ENCODE peak calls at places on chromosomes 3 and 15, in seven cellular contexts. L, F, K, I, U, O and S are unnamed samples.

GRCh38 chr3:182837855-182838454 is 44.7 kb downstream of the ATP11B start:
- DNase-seq in L (no peak), F (peak), K (no peak), I (no peak), U (no peak), O (no peak), S (no peak)

GRCh38 chr3:125141596-125142417 is 70.7 kb downstream of the SLC12A8 start:
- DNase-seq in L (peak), F (peak), K (peak), I (peak), U (no peak), O (peak), S (peak)

GRCh38 chr3:85912981-85913380 is 954.2 kb downstream of the CADM2 start:
- DNase-seq in L (no peak), F (peak), K (no peak), I (no peak), U (no peak), O (no peak), S (no peak)

GRCh38 chr3:133893683-133894333 is 1.9 kb downstream of the RAB6B start:
- DNase-seq in L (no peak), F (no peak), K (no peak), I (no peak), U (no peak), O (no peak), S (no peak)

GRCh38 chr3:115913069-115913686 is 289.9 kb downstream of the GAP43 start:
- DNase-seq in L (no peak), F (peak), K (no peak), I (no peak), U (no peak), O (no peak), S (no peak)

GRCh38 chr3:33687406-33688010 is 30.5 kb downstream of the CLASP2 start:
- DNase-seq in L (no peak), F (peak), K (no peak), I (no peak), U (no peak), O (no peak), S (no peak)

GRCh38 chr3:24145981-24146822 is 201.1 kb downstream of the NR1D2 start:
- DNase-seq in L (no peak), F (peak), K (no peak), I (no peak), U (no peak), O (no peak), S (no peak)

GRCh38 chr3:146382386-146382785 is 87.0 kb downstream of the PLSCR2 start:
- DNase-seq in L (peak), F (peak), K (no peak), I (no peak), U (no peak), O (no peak), S (no peak)

GRCh38 chr15:57554063-57554820 is 37.5 kb upstream of the MYZAP start:
- DNase-seq in L (no peak), F (no peak), K (no peak), I (no peak), U (no peak), O (no peak), S (no peak)

GRCh38 chr3:188661801-188662200 is 507.8 kb downstream of the LPP start:
- DNase-seq in L (no peak), F (no peak), K (no peak), I (no peak), U (no peak), O (no peak), S (no peak)

GRCh38 chr15:37907136-37907535 is 27.3 kb upstream of the TMCO5A start:
- DNase-seq in L (no peak), F (peak), K (no peak), I (no peak), U (no peak), O (no peak), S (no peak)

GRCh38 chr3:184176377-184177330 is 2.0 kb downstream of the AP2M1 start:
- DNase-seq in L (peak), F (peak), K (peak), I (no peak), U (peak), O (peak), S (peak)

GRCh38 chr3:16600771-16601538 is 4.3 kb downstream of the DAZL start:
- DNase-seq in L (peak), F (peak), K (peak), I (peak), U (peak), O (peak), S (peak)

GRCh38 chr3:11391930-11392688 is 119.9 kb downstream of the ATG7 start:
- DNase-seq in L (no peak), F (peak), K (no peak), I (no peak), U (no peak), O (no peak), S (no peak)

GRCh38 chr3:130276203-130276803 is 69.2 kb upstream of the COL6A5 start:
- DNase-seq in L (no peak), F (peak), K (no peak), I (no peak), U (peak), O (no peak), S (peak)

GRCh38 chr3:102200560-102200959 is 234.3 kb upstream of the ZPLD1 start:
- DNase-seq in L (no peak), F (no peak), K (no peak), I (no peak), U (no peak), O (no peak), S (no peak)

GRCh38 chr3:187049462-187050101 is 89.7 kb downstream of the RPL39L start:
- DNase-seq in L (no peak), F (no peak), K (no peak), I (no peak), U (no peak), O (no peak), S (no peak)

GRCh38 chr3:126343675-126344074 is 13.5 kb downstream of the KLF15 start:
- DNase-seq in L (peak), F (no peak), K (peak), I (no peak), U (no peak), O (peak), S (no peak)

GRCh38 chr3:123939706-123940105 is 21.3 kb downstream of the CCDC14 start:
- DNase-seq in L (no peak), F (no peak), K (no peak), I (no peak), U (no peak), O (no peak), S (no peak)

GRCh38 chr15:60523056-60523455 is 44.1 kb upstream of the ICE2 start:
- DNase-seq in L (no peak), F (peak), K (no peak), I (no peak), U (no peak), O (no peak), S (no peak)

GRCh38 chr3:140563206-140563605 is 114.7 kb upstream of the TRIM42 start:
- DNase-seq in L (no peak), F (no peak), K (no peak), I (no peak), U (no peak), O (no peak), S (no peak)

GRCh38 chr3:94159062-94159726 is 96.3 kb downstream of the NSUN3 start:
- DNase-seq in L (no peak), F (peak), K (no peak), I (no peak), U (peak), O (no peak), S (no peak)

GRCh38 chr15:68517285-68517711 is 61.5 kb upstream of the CORO2B start:
- DNase-seq in L (no peak), F (peak), K (no peak), I (no peak), U (no peak), O (peak), S (no peak)

GRCh38 chr3:47782538-47783308 is 1.0 kb upstream of the SMARCC1 start:
- DNase-seq in L (no peak), F (no peak), K (peak), I (no peak), U (no peak), O (no peak), S (no peak)

GRCh38 chr3:52780298-52780585 is 2.8 kb downstream of the ITIH1 start:
- DNase-seq in L (peak), F (no peak), K (no peak), I (no peak), U (no peak), O (no peak), S (no peak)

DNA sequence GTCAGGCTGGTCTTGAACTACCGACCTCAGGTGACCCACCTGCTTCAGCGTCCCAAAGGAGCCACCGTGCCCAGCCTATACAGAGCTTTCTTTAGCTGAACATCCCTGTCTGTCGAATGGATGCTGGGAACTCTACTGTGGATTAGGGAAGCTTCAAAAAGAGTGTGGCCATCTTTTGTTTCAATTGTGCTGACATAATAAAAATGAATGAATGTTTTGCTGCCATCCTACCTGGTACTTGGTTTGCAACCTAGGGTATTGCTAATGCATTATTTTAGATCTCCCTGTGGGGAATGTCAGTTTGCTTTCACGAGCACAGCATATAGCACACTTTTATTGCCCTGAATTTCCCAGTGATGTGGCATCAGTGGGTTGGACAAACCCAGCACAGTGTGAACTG is 32.3 kb downstream of the CMTM6 start:
- DNase-seq in L (no peak), F (no peak), K (no peak), I (no peak), U (no peak), O (no peak), S (no peak)
- H3K4me3 ChIP-seq in L (no peak), F (no peak), K (no peak), I (no peak), U (no peak), O (no peak), S (no peak)

GRCh38 chr15:64843996-64844395 is 2.3 kb downstream of the PLEKHO2 start:
- DNase-seq in L (no peak), F (no peak), K (peak), I (no peak), U (no peak), O (no peak), S (no peak)

GRCh38 chr15:64845183-64845611 is 3.5 kb downstream of the PLEKHO2 start:
- DNase-seq in L (peak), F (peak), K (peak), I (no peak), U (no peak), O (peak), S (no peak)

GRCh38 chr15:64845826-64846225 is 4.1 kb downstream of the PLEKHO2 start:
- DNase-seq in L (no peak), F (no peak), K (peak), I (no peak), U (no peak), O (no peak), S (no peak)

GRCh38 chr15:64842986-64843561 is 1.4 kb downstream of the PLEKHO2 start:
- DNase-seq in L (peak), F (peak), K (peak), I (no peak), U (peak), O (peak), S (no peak)

GRCh38 chr15:64844576-64845140 is 2.9 kb downstream of the PLEKHO2 start:
- DNase-seq in L (no peak), F (peak), K (peak), I (no peak), U (no peak), O (no peak), S (no peak)
- H3K4me3 ChIP-seq in L (peak), F (peak), K (peak), I (peak), U (no peak), O (peak), S (no peak)

DNA sequence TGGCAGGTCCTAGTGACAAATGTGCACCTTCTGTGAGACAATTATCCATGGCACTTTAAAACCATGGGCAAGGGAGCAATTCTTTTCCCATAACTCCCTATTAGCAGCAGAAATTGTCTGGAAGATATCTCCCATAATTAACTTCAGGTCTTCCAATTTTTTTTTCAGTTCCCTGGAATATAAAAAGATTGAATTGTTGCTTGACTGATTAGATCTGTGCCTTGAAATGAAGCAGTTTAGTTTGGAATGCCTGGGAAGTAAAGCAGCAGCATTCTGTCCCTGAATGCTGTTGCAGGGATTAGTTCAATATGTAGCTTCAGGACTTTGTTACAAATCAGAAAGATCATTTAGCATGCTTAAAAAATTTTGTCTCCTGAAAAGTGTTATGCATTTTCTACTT is 137.0 kb upstream of the GOLGA6L4 start:
- DNase-seq in L (no peak), F (no peak), K (no peak), I (no peak), U (no peak), O (no peak), S (no peak)
- H3K4me3 ChIP-seq in L (no peak), F (no peak), K (no peak), I (no peak), U (no peak), O (no peak), S (no peak)

GRCh38 chr3:178203650-178204049 is 332.6 kb upstream of the KCNMB2 start:
- DNase-seq in L (no peak), F (peak), K (no peak), I (no peak), U (no peak), O (no peak), S (no peak)
- H3K4me3 ChIP-seq in L (no peak), F (no peak), K (no peak), I (no peak), U (no peak), O (no peak), S (no peak)

DNA sequence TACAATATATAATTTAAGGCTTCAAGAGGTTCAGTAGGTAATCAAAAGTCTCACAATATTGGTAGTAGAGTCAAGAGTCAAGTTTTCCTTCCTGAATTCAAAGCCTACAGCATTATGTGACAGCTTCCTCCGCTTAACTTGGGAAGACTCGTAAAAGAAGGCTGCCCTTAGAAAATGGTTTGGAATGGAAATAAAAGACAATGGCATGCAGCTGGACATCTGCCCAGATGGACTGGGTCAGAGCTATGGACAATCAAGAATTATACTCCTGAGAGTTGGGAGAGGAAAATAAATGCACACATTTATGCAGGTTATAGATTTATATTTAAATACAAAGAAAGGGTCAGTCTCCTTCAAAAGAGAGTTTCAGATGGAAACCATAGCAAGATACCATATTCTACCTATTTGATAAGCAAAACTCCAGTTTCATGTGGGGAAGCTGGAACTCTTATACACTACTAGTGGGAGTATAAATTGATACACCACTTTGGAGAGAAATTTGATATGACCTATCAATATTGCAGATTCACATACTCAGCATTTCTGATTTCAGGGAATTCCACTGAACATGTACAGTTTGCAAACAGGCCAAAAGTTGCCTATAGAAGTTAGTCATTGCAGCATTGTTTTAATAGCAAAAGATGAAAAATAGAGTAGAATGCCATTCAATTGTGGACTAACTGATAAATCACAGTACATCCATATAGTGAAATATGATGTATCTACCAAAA is 6.1 kb downstream of the CRYBG3 start:
- DNase-seq in L (no peak), F (peak), K (no peak), I (no peak), U (no peak), O (no peak), S (no peak)
- H3K4me3 ChIP-seq in L (no peak), F (no peak), K (no peak), I (no peak), U (no peak), O (no peak), S (no peak)

GRCh38 chr15:97992831-97993230 is 32.3 kb downstream of the ARRDC4 start:
- DNase-seq in L (no peak), F (no peak), K (no peak), I (no peak), U (no peak), O (no peak), S (no peak)
- H3K4me3 ChIP-seq in L (no peak), F (no peak), K (no peak), I (no peak), U (no peak), O (no peak), S (no peak)

GRCh38 chr15:78024883-78025282 is 52.6 kb downstream of the TBC1D2B start:
- DNase-seq in L (no peak), F (no peak), K (no peak), I (no peak), U (no peak), O (no peak), S (no peak)
- H3K4me3 ChIP-seq in L (no peak), F (no peak), K (no peak), I (no peak), U (no peak), O (no peak), S (no peak)

DNA sequence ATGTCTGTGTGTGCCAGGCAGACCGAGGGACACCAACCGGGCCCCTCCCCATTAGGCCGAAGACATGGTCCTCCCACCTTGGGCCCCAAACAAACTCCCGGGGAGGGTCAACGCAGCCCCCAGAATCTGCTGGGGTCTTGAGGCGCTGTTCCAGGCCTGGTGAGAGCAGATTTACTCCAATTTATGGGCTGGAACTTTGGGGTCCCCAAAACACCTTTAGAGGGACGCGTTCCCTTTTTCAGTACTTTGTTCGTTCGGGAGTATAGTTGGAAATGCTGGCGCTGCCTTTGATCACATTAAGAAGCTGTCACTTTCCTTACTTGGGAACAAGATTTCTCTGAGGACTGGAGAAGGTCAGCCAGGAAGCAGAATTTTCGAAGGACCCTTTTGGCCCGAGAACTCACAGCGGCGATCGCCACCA is 2.3 kb downstream of the GATA2 start:
- DNase-seq in L (no peak), F (no peak), K (no peak), I (no peak), U (no peak), O (no peak), S (no peak)
- H3K4me3 ChIP-seq in L (peak), F (peak), K (peak), I (no peak), U (peak), O (peak), S (peak)

DNA sequence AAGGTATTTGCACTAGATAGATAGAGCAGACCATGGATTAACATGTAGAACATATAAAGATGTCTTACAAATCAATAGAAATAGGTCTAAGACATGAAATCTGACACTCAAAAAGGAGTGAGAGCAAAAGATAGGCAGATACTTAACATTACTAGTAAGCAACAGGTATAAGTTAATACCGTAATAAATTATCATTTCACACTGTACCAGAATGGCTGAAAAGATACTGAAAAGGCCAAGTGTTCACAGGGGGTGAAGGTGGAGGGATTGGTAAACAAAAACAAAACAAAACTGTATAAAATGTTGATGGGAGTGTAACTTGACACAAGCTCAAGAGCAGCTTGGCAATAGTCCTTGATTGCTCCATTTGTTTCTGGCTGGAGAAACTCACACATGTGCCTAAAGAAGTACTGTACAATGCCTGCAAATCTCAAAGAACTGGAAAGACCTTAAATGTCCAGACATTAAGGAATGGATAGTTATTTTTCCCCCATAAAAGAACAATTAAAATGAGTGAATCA is 3.5 kb downstream of the NSMCE3 start:
- DNase-seq in L (no peak), F (no peak), K (no peak), I (no peak), U (no peak), O (no peak), S (no peak)
- H3K4me3 ChIP-seq in L (no peak), F (no peak), K (no peak), I (no peak), U (no peak), O (no peak), S (no peak)